ENCODE peak calls at places on chromosomes 4 and X, in six cellular contexts. One of them, this sample, is unnamed.

GRCh38 chrX:139758809-139759208 is 50.8 kb upstream of the MCF2 start:
- DNase-seq in EL: no peak
- DNase-seq in HTR-8/SVneo: no peak
- DNase-seq in activated naive CD4-positive, alpha-beta T cell treated with anti-CD3 and anti-CD28 coated beads, Interleukin-2, amount 10 ng/mL, durations not matched to agents 7 days and 5 days: no peak
- DNase-seq in body of pancreas: peak
- DNase-seq in T-helper 1 cell: no peak
- DNase-seq in this sample: no peak

GRCh38 chr4:5955201-5955821 is 62.4 kb upstream of the CRMP1 start:
- DNase-seq in body of pancreas: peak
- DNase-seq in T-helper 1 cell: no peak
- DNase-seq in HTR-8/SVneo: no peak
- DNase-seq in EL: no peak
- DNase-seq in activated naive CD4-positive, alpha-beta T cell treated with anti-CD3 and anti-CD28 coated beads, Interleukin-2, amount 10 ng/mL, durations not matched to agents 7 days and 5 days: no peak
- DNase-seq in this sample: no peak

GRCh38 chrX:120311632-120312000 is 355 bp upstream of the TMEM255A start:
- DNase-seq in T-helper 1 cell: no peak
- DNase-seq in activated naive CD4-positive, alpha-beta T cell treated with anti-CD3 and anti-CD28 coated beads, Interleukin-2, amount 10 ng/mL, durations not matched to agents 7 days and 5 days: no peak
- DNase-seq in HTR-8/SVneo: no peak
- DNase-seq in EL: no peak
- DNase-seq in body of pancreas: no peak
- DNase-seq in this sample: no peak

GRCh38 chr4:90174622-90175023 is 47.4 kb downstream of the CCSER1 start:
- DNase-seq in EL: no peak
- DNase-seq in activated naive CD4-positive, alpha-beta T cell treated with anti-CD3 and anti-CD28 coated beads, Interleukin-2, amount 10 ng/mL, durations not matched to agents 7 days and 5 days: no peak
- DNase-seq in body of pancreas: peak
- DNase-seq in HTR-8/SVneo: no peak
- DNase-seq in T-helper 1 cell: no peak
- DNase-seq in this sample: no peak

GRCh38 chrX:17525266-17525665 is 150.3 kb downstream of the NHS start:
- DNase-seq in HTR-8/SVneo: no peak
- DNase-seq in body of pancreas: no peak
- DNase-seq in activated naive CD4-positive, alpha-beta T cell treated with anti-CD3 and anti-CD28 coated beads, Interleukin-2, amount 10 ng/mL, durations not matched to agents 7 days and 5 days: no peak
- DNase-seq in T-helper 1 cell: no peak
- DNase-seq in EL: no peak
- DNase-seq in this sample: no peak

GRCh38 chr4:26181616-26182015 is 139.2 kb upstream of the RBPJ start:
- DNase-seq in body of pancreas: no peak
- DNase-seq in T-helper 1 cell: no peak
- DNase-seq in HTR-8/SVneo: no peak
- DNase-seq in activated naive CD4-positive, alpha-beta T cell treated with anti-CD3 and anti-CD28 coated beads, Interleukin-2, amount 10 ng/mL, durations not matched to agents 7 days and 5 days: no peak
- DNase-seq in EL: peak
- DNase-seq in this sample: no peak

GRCh38 chr4:183140911-183141320 is 41.9 kb downstream of the WWC2 start:
- DNase-seq in EL: peak
- DNase-seq in T-helper 1 cell: no peak
- DNase-seq in activated naive CD4-positive, alpha-beta T cell treated with anti-CD3 and anti-CD28 coated beads, Interleukin-2, amount 10 ng/mL, durations not matched to agents 7 days and 5 days: no peak
- DNase-seq in HTR-8/SVneo: no peak
- DNase-seq in body of pancreas: no peak
- DNase-seq in this sample: no peak

GRCh38 chr4:158020175-158020574 is 152.7 kb downstream of the GASK1B start:
- DNase-seq in EL: peak
- DNase-seq in T-helper 1 cell: no peak
- DNase-seq in body of pancreas: peak
- DNase-seq in HTR-8/SVneo: peak
- DNase-seq in activated naive CD4-positive, alpha-beta T cell treated with anti-CD3 and anti-CD28 coated beads, Interleukin-2, amount 10 ng/mL, durations not matched to agents 7 days and 5 days: no peak
- DNase-seq in this sample: no peak

GRCh38 chr4:128600410-128600809 is 209.1 kb upstream of the JADE1 start:
- DNase-seq in T-helper 1 cell: no peak
- DNase-seq in HTR-8/SVneo: no peak
- DNase-seq in activated naive CD4-positive, alpha-beta T cell treated with anti-CD3 and anti-CD28 coated beads, Interleukin-2, amount 10 ng/mL, durations not matched to agents 7 days and 5 days: no peak
- DNase-seq in body of pancreas: peak
- DNase-seq in EL: no peak
- DNase-seq in this sample: no peak

GRCh38 chr4:113355550-113356371 is 306.3 kb downstream of the ANK2 start:
- DNase-seq in EL: peak
- DNase-seq in activated naive CD4-positive, alpha-beta T cell treated with anti-CD3 and anti-CD28 coated beads, Interleukin-2, amount 10 ng/mL, durations not matched to agents 7 days and 5 days: peak
- DNase-seq in T-helper 1 cell: peak
- DNase-seq in HTR-8/SVneo: peak
- DNase-seq in body of pancreas: peak
- DNase-seq in this sample: no peak

GRCh38 chr4:4856071-4857000 is 3.1 kb upstream of the MSX1 start:
- DNase-seq in T-helper 1 cell: no peak
- DNase-seq in EL: no peak
- DNase-seq in activated naive CD4-positive, alpha-beta T cell treated with anti-CD3 and anti-CD28 coated beads, Interleukin-2, amount 10 ng/mL, durations not matched to agents 7 days and 5 days: no peak
- DNase-seq in body of pancreas: no peak
- DNase-seq in HTR-8/SVneo: no peak
- DNase-seq in this sample: no peak

GRCh38 chr4:160481696-160482330 is 1378.9 kb downstream of the RAPGEF2 start:
- DNase-seq in EL: no peak
- DNase-seq in T-helper 1 cell: no peak
- DNase-seq in HTR-8/SVneo: no peak
- DNase-seq in body of pancreas: no peak
- DNase-seq in activated naive CD4-positive, alpha-beta T cell treated with anti-CD3 and anti-CD28 coated beads, Interleukin-2, amount 10 ng/mL, durations not matched to agents 7 days and 5 days: no peak
- DNase-seq in this sample: no peak

GRCh38 chr4:53490965-53491622 is 100.2 kb downstream of the LNX1 start:
- DNase-seq in EL: peak
- DNase-seq in body of pancreas: peak
- DNase-seq in HTR-8/SVneo: peak
- DNase-seq in T-helper 1 cell: no peak
- DNase-seq in activated naive CD4-positive, alpha-beta T cell treated with anti-CD3 and anti-CD28 coated beads, Interleukin-2, amount 10 ng/mL, durations not matched to agents 7 days and 5 days: no peak
- DNase-seq in this sample: peak

GRCh38 chr4:150357829-150358228 is 224.1 kb upstream of the MAB21L2 start:
- DNase-seq in body of pancreas: no peak
- DNase-seq in T-helper 1 cell: no peak
- DNase-seq in HTR-8/SVneo: no peak
- DNase-seq in activated naive CD4-positive, alpha-beta T cell treated with anti-CD3 and anti-CD28 coated beads, Interleukin-2, amount 10 ng/mL, durations not matched to agents 7 days and 5 days: no peak
- DNase-seq in EL: no peak
- DNase-seq in this sample: no peak

GRCh38 chr4:98352403-98352802 is 91.2 kb downstream of the RAP1GDS1 start:
- DNase-seq in EL: no peak
- DNase-seq in activated naive CD4-positive, alpha-beta T cell treated with anti-CD3 and anti-CD28 coated beads, Interleukin-2, amount 10 ng/mL, durations not matched to agents 7 days and 5 days: no peak
- DNase-seq in HTR-8/SVneo: no peak
- DNase-seq in body of pancreas: no peak
- DNase-seq in T-helper 1 cell: no peak
- DNase-seq in this sample: no peak

GRCh38 chr4:155675709-155676429 is 9.2 kb downstream of the GUCY1A1 start:
- DNase-seq in T-helper 1 cell: no peak
- DNase-seq in body of pancreas: no peak
- DNase-seq in HTR-8/SVneo: no peak
- DNase-seq in EL: no peak
- DNase-seq in activated naive CD4-positive, alpha-beta T cell treated with anti-CD3 and anti-CD28 coated beads, Interleukin-2, amount 10 ng/mL, durations not matched to agents 7 days and 5 days: no peak
- DNase-seq in this sample: no peak

GRCh38 chr4:120769227-120769626 is 153.3 kb downstream of the PRDM5 start:
- DNase-seq in EL: peak
- DNase-seq in body of pancreas: no peak
- DNase-seq in T-helper 1 cell: no peak
- DNase-seq in activated naive CD4-positive, alpha-beta T cell treated with anti-CD3 and anti-CD28 coated beads, Interleukin-2, amount 10 ng/mL, durations not matched to agents 7 days and 5 days: no peak
- DNase-seq in HTR-8/SVneo: peak
- DNase-seq in this sample: no peak

GRCh38 chrX:109967151-109967550 is 35.8 kb upstream of the TMEM164 start:
- DNase-seq in body of pancreas: no peak
- DNase-seq in HTR-8/SVneo: no peak
- DNase-seq in T-helper 1 cell: no peak
- DNase-seq in EL: no peak
- DNase-seq in activated naive CD4-positive, alpha-beta T cell treated with anti-CD3 and anti-CD28 coated beads, Interleukin-2, amount 10 ng/mL, durations not matched to agents 7 days and 5 days: no peak
- DNase-seq in this sample: no peak

GRCh38 chr4:76748649-76749048 is 149.3 kb downstream of the SOWAHB start:
- DNase-seq in HTR-8/SVneo: no peak
- DNase-seq in activated naive CD4-positive, alpha-beta T cell treated with anti-CD3 and anti-CD28 coated beads, Interleukin-2, amount 10 ng/mL, durations not matched to agents 7 days and 5 days: peak
- DNase-seq in body of pancreas: peak
- DNase-seq in T-helper 1 cell: no peak
- DNase-seq in EL: peak
- DNase-seq in this sample: peak

GRCh38 chrX:133838761-133839676 is 146.4 kb downstream of the GPC3 start:
- DNase-seq in HTR-8/SVneo: peak
- DNase-seq in EL: peak
- DNase-seq in T-helper 1 cell: no peak
- DNase-seq in activated naive CD4-positive, alpha-beta T cell treated with anti-CD3 and anti-CD28 coated beads, Interleukin-2, amount 10 ng/mL, durations not matched to agents 7 days and 5 days: peak
- DNase-seq in body of pancreas: peak
- DNase-seq in this sample: peak

This sample was measured in OCI-LY7.